ENCODE peak calls at places on chromosomes 4 and X, in nine cellular contexts. Z is endodermal cell, I is choroid plexus epithelial cell, K is cardiac fibroblast, X is astrocyte of the spinal cord, L is heart right ventricle, Q is stomach, J is lung, Y is prostate gland. S is an unnamed sample.

GRCh38 chr4:186934841-186935443 is 211.3 kb upstream of the FAT1 start:
- DNase-seq in Y (no peak), I (peak; percentile 23), X (no peak), Q (no peak), K (no peak), Z (no peak), J (no peak), L (no peak), S (no peak)

GRCh38 chrX:67563469-67564448 is 19.9 kb downstream of the AR start:
- DNase-seq in Y (no peak), K (peak; percentile 74), Z (no peak), J (no peak), I (peak; percentile 43), X (no peak), L (no peak), Q (no peak), S (no peak)

GRCh38 chrX:127947450-127947849 is 104.8 kb downstream of the ACTRT1 start:
- DNase-seq in X (no peak), K (no peak), L (no peak), Y (no peak), Q (no peak), Z (no peak), I (no peak), J (no peak), S (no peak)

GRCh38 chr4:125551451-125551850 is 236.7 kb downstream of the FAT4 start:
- DNase-seq in I (no peak), J (no peak), X (no peak), Z (no peak), Y (no peak), K (no peak), Q (no peak), L (no peak), S (no peak)

GRCh38 chr4:48271626-48272025 is 2.0 kb upstream of the TEC start:
- DNase-seq in Z (no peak), Y (no peak), J (no peak), I (no peak), X (no peak), Q (no peak), L (no peak), K (no peak), S (no peak)

GRCh38 chr4:77007358-77008230 is 58.0 kb downstream of the SEPTIN11 start:
- DNase-seq in L (no peak), J (peak; percentile 59), K (peak; percentile 92), Y (no peak), Q (no peak), Z (no peak), X (peak; percentile 78), I (peak; percentile 91), S (peak; percentile 90)

GRCh38 chr4:5198586-5198985 is 147.3 kb downstream of the STK32B start:
- DNase-seq in K (no peak), L (no peak), X (no peak), I (no peak), Z (no peak), J (no peak), Q (no peak), Y (no peak), S (no peak)

GRCh38 chrX:130082244-130083106 is 27.8 kb downstream of the ELF4 start:
- DNase-seq in Z (no peak), X (no peak), K (peak; percentile 25), J (peak; percentile 45), Q (peak; percentile 37), I (peak; percentile 36), Y (no peak), L (peak; percentile 32), S (peak; percentile 55)

GRCh38 chr4:152115794-152116193 is 355.0 kb upstream of the GATB start:
- DNase-seq in L (no peak), K (no peak), I (no peak), X (no peak), Q (no peak), Y (no peak), Z (no peak), J (no peak), S (no peak)

GRCh38 chr4:75995727-75996126 is 5.0 kb upstream of the SDAD1 start:
- DNase-seq in I (peak; percentile 78), J (no peak), Z (peak; percentile 61), Y (no peak), L (no peak), K (peak; percentile 72), X (peak; percentile 60), Q (no peak), S (peak; percentile 65)

GRCh38 chr4:185576918-185577591 is 41.7 kb upstream of the PDLIM3 start:
- DNase-seq in L (no peak), J (no peak), I (no peak), Q (no peak), K (no peak), Y (no peak), Z (no peak), X (no peak), S (peak; percentile 64)

GRCh38 chrX:13001961-13002671 is 27.2 kb downstream of the TMSB4X start:
- DNase-seq in X (no peak), Y (no peak), Z (no peak), Q (no peak), I (no peak), J (no peak), K (no peak), L (no peak), S (no peak)

DNA sequence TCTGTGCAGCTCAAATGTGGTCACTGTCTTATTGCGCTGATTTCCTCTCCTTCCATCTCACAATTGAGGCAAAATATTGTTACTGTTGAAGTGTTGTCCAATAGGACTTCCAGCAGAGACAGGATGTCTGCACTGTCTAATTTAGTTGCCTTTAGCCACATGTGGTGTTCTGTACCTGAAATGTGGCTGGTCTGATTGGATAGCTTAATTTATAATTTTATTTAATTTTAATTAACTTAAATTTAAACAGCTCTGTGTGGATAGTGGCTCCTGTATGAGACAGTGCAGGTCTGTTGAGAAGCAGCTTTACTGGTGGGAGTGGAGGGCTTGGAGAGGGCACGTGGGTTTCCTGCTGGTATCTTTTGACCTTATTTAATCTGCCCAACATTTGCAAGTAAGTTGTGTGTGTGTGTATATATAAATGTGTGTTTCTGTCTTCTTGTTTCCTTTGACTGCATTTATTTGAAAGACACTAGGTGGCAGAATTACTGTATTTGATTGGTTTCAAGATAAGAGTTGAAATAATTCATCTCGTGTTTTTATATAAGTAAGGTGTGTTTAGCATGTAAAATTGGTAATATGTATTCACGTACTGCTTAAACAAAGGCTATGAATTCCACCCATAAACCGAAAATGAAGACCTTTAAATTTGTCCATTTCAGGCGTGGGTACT is 55.3 kb upstream of the MSANTD1 start:
- DNase-seq in L (no peak), Q (no peak), X (peak; percentile 17), K (peak; percentile 21), J (no peak), Z (peak; percentile 17), I (peak; percentile 52), Y (no peak), S (no peak)
- TF ChIP-seq CTCF in L (no peak), Q (no peak), X (peak; percentile 33), K (peak; percentile 24), J (peak; percentile 33), Z (peak; percentile 40), I (peak; percentile 47), Y (no peak), S (peak; percentile 25)

GRCh38 chrX:142804085-142804484 is 221.6 kb upstream of the SPANXN4 start:
- DNase-seq in I (no peak), J (no peak), Y (no peak), X (no peak), Z (peak; percentile 85), L (no peak), K (no peak), Q (no peak), S (no peak)
- H3K4me3 ChIP-seq in I (no peak overlapping the region), J (no peak overlapping the region), Y (no peak overlapping the region), X (no peak overlapping the region), Z (no peak overlapping the region), L (no peak overlapping the region), K (no peak overlapping the region), Q (no peak overlapping the region), S (no peak overlapping the region)

DNA sequence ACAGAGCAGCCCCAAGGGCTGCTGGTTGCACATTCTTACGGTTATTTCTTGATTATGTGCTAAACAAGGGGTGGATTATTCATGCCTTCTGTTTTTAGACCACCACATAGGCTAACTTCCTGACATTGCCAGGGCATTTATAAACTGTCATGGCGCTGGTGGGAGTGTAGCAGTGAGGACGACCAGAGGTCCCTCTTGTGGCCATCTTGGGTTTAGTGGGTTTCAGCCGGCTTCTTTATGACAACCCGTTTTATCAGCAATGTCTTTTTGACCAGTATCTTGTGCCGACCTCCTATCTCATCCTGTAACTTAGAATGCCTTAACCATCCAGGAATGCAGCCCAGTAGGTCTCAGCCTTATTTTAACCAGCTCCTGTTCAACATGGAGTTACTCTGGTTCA is 212.4 kb upstream of the GRID2 start:
- DNase-seq in K (no peak), J (no peak), I (peak; percentile 1), X (no peak), Q (no peak), L (no peak), Z (peak; percentile 80), Y (no peak), S (no peak)
- TF ChIP-seq CTCF in K (no peak), J (no peak), I (no peak), X (no peak), Q (no peak), L (no peak), Z (peak; percentile 82), Y (no peak), S (no peak)

GRCh38 chr4:123893746-123894095 is 497.1 kb downstream of the SPRY1 start:
- DNase-seq in J (no peak), Z (no peak), Q (no peak), L (no peak), X (no peak), Y (no peak), I (peak; percentile 31), K (no peak), S (no peak)

GRCh38 chr4:123892368-123892961 is 495.9 kb downstream of the SPRY1 start:
- DNase-seq in Q (no peak), Z (no peak), L (no peak), Y (no peak), X (no peak), I (peak; percentile 19), K (peak; percentile 75), J (no peak), S (peak; percentile 78)

GRCh38 chr4:123891901-123892300 is 495.3 kb downstream of the SPRY1 start:
- DNase-seq in J (no peak), Z (no peak), Y (no peak), Q (no peak), L (no peak), X (no peak), K (no peak), I (no peak), S (peak; percentile 83)

GRCh38 chr4:123890889-123891288 is 494.3 kb downstream of the SPRY1 start:
- DNase-seq in Q (no peak), K (no peak), Y (no peak), Z (no peak), L (no peak), J (no peak), I (no peak), X (no peak), S (no peak)

DNA sequence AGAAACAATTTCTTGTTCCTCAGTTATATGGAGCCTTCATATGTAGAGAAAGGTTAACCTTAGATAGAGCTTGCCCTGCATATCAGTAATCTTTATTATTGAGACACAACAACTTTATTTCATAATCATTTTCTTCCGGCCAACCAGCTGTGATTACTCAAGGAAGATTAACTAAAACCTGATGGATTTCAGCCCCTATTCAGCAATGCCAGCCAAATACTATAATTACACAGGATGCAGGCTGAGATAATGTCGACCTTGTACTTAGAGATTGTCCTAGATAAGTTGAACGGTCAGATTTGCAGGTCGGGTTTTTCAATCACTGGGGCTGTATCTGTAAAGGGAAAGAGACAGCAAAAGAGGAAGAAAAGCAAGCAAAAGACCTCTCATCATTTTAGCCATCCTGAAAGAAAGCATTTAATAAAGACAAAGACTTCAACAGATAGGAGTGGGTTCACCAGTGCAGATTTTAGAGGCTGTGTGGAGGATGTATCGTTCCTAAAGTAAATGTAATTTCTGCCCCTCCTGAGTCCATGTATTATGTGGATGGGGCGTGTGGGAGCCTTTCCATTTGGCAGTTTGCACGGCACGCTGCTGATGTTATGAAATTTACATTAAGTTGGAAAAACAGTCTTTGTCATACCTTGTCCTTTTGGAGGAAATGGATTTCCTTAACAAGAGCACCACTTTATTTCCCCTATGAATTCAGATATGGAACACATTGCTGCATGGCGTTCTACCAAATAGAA is 496.6 kb downstream of the SPRY1 start:
- DNase-seq in L (no peak), J (no peak), Q (no peak), X (no peak), Y (no peak), K (peak; percentile 93), I (peak; percentile 44), Z (no peak), S (peak; percentile 90)
- H3K4me3 ChIP-seq in L (peak overlapping the region; percentile 5), J (no peak overlapping the region), Q (no peak overlapping the region), X (no peak overlapping the region), Y (no peak overlapping the region), K (no peak overlapping the region), I (no peak overlapping the region), Z (no peak overlapping the region), S (no peak overlapping the region)

S was measured in fibroblast of villous mesenchyme.